ENCODE peak calls at places on chromosome 9, in ten cellular contexts. S is CD8-positive, alpha-beta T cell; Y is HS-5; R is epithelial cell of esophagus; A is NCI-H146; Z is stimulated activated CD8-positive, alpha-beta memory T cell treated with anti-CD3 and anti-CD28 coated beads, Interleukin-12 subunit alpha, Interleukin-12 subunit beta, amount 100 ng/mL, for 1 hour; F is NT2/D1; P is SIG-M5; O is epithelial cell of proximal tubule; N is esophagus squamous epithelium. T is an unnamed sample.

GRCh38 chr9:70551391-70551790 is 136.9 kb upstream of the KLF9 start:
- DNase-seq in F (no peak), Y (no peak), R (no peak), O (no peak), Z (no peak), A (no peak), S (no peak), P (no peak), N (no peak), T (no peak)

GRCh38 chr9:130992059-130993032 is 16.6 kb upstream of the LAMC3 start:
- DNase-seq in A (peak), P (no peak), O (no peak), Z (no peak), F (no peak), N (no peak), Y (no peak), S (no peak), R (no peak), T (no peak)

GRCh38 chr9:677461-678097 is 163.9 kb upstream of the DMRT1 start:
- DNase-seq in Y (no peak), S (no peak), Z (no peak), A (no peak), P (no peak), F (no peak), R (peak), O (no peak), N (no peak), T (no peak)

GRCh38 chr9:137422668-137423000 is 328 bp downstream of the EXD3 start:
- DNase-seq in O (no peak), Z (no peak), S (no peak), F (no peak), Y (no peak), N (no peak), R (peak), A (peak), P (no peak), T (no peak)

GRCh38 chr9:122205176-122205575 is 23.6 kb downstream of the LHX6 start:
- DNase-seq in N (no peak), A (no peak), P (no peak), O (no peak), Y (no peak), F (no peak), S (no peak), R (no peak), Z (no peak), T (no peak)

GRCh38 chr9:130429407-130429806 is 15.4 kb upstream of the ASS1 start:
- DNase-seq in S (no peak), F (no peak), Z (no peak), Y (no peak), A (no peak), R (no peak), N (no peak), P (no peak), O (no peak), T (no peak)

GRCh38 chr9:4828776-4829175 is 36.0 kb downstream of the RCL1 start:
- DNase-seq in Z (no peak), Y (no peak), R (peak), O (no peak), P (no peak), S (no peak), F (no peak), A (no peak), N (no peak), T (no peak)

GRCh38 chr9:106906129-106906528 is 43.2 kb downstream of the ZNF462 start:
- DNase-seq in F (no peak), Z (no peak), R (peak), A (no peak), N (no peak), O (no peak), Y (no peak), P (no peak), S (no peak), T (no peak)

GRCh38 chr9:16743375-16743774 is 127.1 kb downstream of the BNC2 start:
- DNase-seq in Y (no peak), R (no peak), A (no peak), O (no peak), S (no peak), N (no peak), Z (no peak), F (no peak), P (no peak), T (no peak)

GRCh38 chr9:137764171-137764671 is 113.4 kb upstream of the CACNA1B start:
- DNase-seq in O (no peak), P (no peak), F (no peak), S (no peak), R (no peak), Y (no peak), Z (no peak), N (no peak), A (no peak), T (no peak)

GRCh38 chr9:125121156-125121555 is 22.2 kb downstream of the SCAI start:
- DNase-seq in A (peak), Z (no peak), F (no peak), O (no peak), N (no peak), R (no peak), Y (no peak), P (no peak), S (no peak), T (no peak)

GRCh38 chr9:113617550-113617949 is 154.0 kb downstream of the RGS3 start:
- DNase-seq in N (no peak), A (no peak), O (no peak), R (no peak), P (no peak), S (no peak), Z (no peak), F (no peak), Y (no peak), T (no peak)

GRCh38 chr9:119004618-119004990 is 364.6 kb downstream of the BRINP1 start:
- DNase-seq in O (peak), N (no peak), Z (no peak), A (no peak), S (no peak), F (no peak), Y (peak), P (no peak), R (peak), T (no peak)

GRCh38 chr9:133472277-133472645 is 6.6 kb downstream of the SLC2A6 start:
- DNase-seq in A (no peak), Y (no peak), N (no peak), Z (no peak), S (no peak), F (no peak), R (no peak), P (no peak), O (no peak), T (no peak)

GRCh38 chr9:101326035-101326434 is 58.8 kb downstream of the BAAT start:
- DNase-seq in F (no peak), Y (no peak), Z (no peak), P (no peak), R (no peak), N (no peak), A (peak), O (no peak), S (no peak), T (no peak)

GRCh38 chr9:112711050-112711689 is 6.7 kb downstream of the INIP start:
- DNase-seq in N (no peak), Z (no peak), R (peak), A (no peak), Y (no peak), O (no peak), F (peak), S (no peak), P (no peak), T (peak)

GRCh38 chr9:36971935-36972488 is 62.1 kb downstream of the PAX5 start:
- DNase-seq in Y (no peak), Z (no peak), S (no peak), O (no peak), A (no peak), R (no peak), N (no peak), P (no peak), F (no peak), T (no peak)